ENCODE peak calls at places on chromosomes 5 and 9, in ten cellular contexts. G is choroid plexus epithelial cell, L is ovary, J is BE2C, K is neural crest cell, D is tibial nerve, H is RWPE1, I is GM20000, M is MM.1S, N is omental fat pad. U is an unnamed sample.

GRCh38 chr9:78031826-78032598 is 401 bp upstream of the GNAQ start:
- DNase-seq in G (peak; percentile 97), L (peak; percentile 94), J (peak; percentile 95), K (peak; percentile 85), D (peak; percentile 84), H (peak; percentile 86), I (peak; percentile 57), M (peak; percentile 75), N (peak; percentile 55), U (peak; percentile 89)

GRCh38 chr9:519579-519978 is 304.9 kb downstream of the DOCK8 start:
- DNase-seq in G (no peak), L (no peak), J (no peak), K (no peak), D (no peak), H (no peak), I (no peak), M (no peak), N (no peak), U (no peak)

GRCh38 chr5:83864652-83865051 is 144.0 kb upstream of the HAPLN1 start:
- DNase-seq in G (no peak), L (no peak), J (no peak), K (no peak), D (no peak), H (no peak), I (no peak), M (no peak), N (no peak), U (no peak)

GRCh38 chr5:142749321-142749720 is 20.9 kb upstream of the ARHGAP26 start:
- DNase-seq in G (peak; percentile 76), L (no peak), J (no peak), K (no peak), D (no peak), H (no peak), I (no peak), M (no peak), N (no peak), U (peak; percentile 46)

GRCh38 chr5:55691265-55692105 is 20.6 kb downstream of the SLC38A9 start:
- DNase-seq in G (peak; percentile 75), L (no peak), J (no peak), K (no peak), D (no peak), H (peak; percentile 44), I (peak; percentile 61), M (peak; percentile 52), N (no peak), U (peak; percentile 40)

GRCh38 chr9:109251080-109251775 is 69.6 kb downstream of the EPB41L4B start:
- DNase-seq in G (peak; percentile 74), L (peak; percentile 64), J (no peak), K (no peak), D (no peak), H (peak; percentile 82), I (no peak), M (no peak), N (no peak), U (peak; percentile 27)

GRCh38 chr5:157603333-157604190 is 28.0 kb upstream of the ADAM19 start:
- DNase-seq in G (peak; percentile 88), L (no peak), J (no peak), K (no peak), D (no peak), H (peak; percentile 89), I (no peak), M (no peak), N (no peak), U (peak; percentile 91)

GRCh38 chr9:109506097-109506712 is 8.1 kb upstream of the PTPN3 start:
- DNase-seq in G (peak; percentile 32), L (no peak), J (no peak), K (no peak), D (no peak), H (no peak), I (no peak), M (peak; percentile 19), N (no peak), U (no peak)

GRCh38 chr9:137439158-137439714 is 1.9 kb downstream of the ENTPD8 start:
- DNase-seq in G (no peak), L (peak; percentile 30), J (no peak), K (no peak), D (no peak), H (no peak), I (no peak), M (no peak), N (no peak), U (no peak)

GRCh38 chr5:76249601-76250000 is 153.5 kb upstream of the IQGAP2 start:
- DNase-seq in G (no peak), L (no peak), J (no peak), K (no peak), D (no peak), H (no peak), I (no peak), M (no peak), N (no peak), U (no peak)

GRCh38 chr5:108115673-108116072 is 266.2 kb downstream of the FBXL17 start:
- DNase-seq in G (no peak), L (no peak), J (no peak), K (no peak), D (no peak), H (no peak), I (no peak), M (no peak), N (no peak), U (no peak)

GRCh38 chr5:179732412-179732917 is at the start of gene MAML1:
- DNase-seq in G (peak; percentile 100), L (peak; percentile 100), J (peak; percentile 100), K (peak; percentile 99), D (peak; percentile 100), H (peak; percentile 100), I (peak; percentile 99), M (peak; percentile 100), N (peak; percentile 97), U (peak; percentile 100)

GRCh38 chr5:116395178-116395577 is 179.4 kb downstream of the SEMA6A start:
- DNase-seq in G (no peak), L (no peak), J (no peak), K (no peak), D (no peak), H (no peak), I (no peak), M (no peak), N (no peak), U (no peak)

GRCh38 chr9:126604059-126604685 is 9.6 kb upstream of the LMX1B start:
- DNase-seq in G (no peak), L (no peak), J (no peak), K (no peak), D (no peak), H (no peak), I (no peak), M (no peak), N (no peak), U (no peak)

GRCh38 chr9:126595982-126596381 is 17.7 kb upstream of the LMX1B start:
- DNase-seq in G (no peak), L (no peak), J (no peak), K (no peak), D (no peak), H (no peak), I (no peak), M (no peak), N (no peak), U (no peak)

GRCh38 chr9:126604706-126605105 is 9.0 kb upstream of the LMX1B start:
- DNase-seq in G (no peak), L (no peak), J (no peak), K (no peak), D (no peak), H (no peak), I (no peak), M (no peak), N (no peak), U (no peak)

GRCh38 chr9:126599047-126599650 is 14.6 kb upstream of the LMX1B start:
- DNase-seq in G (no peak), L (no peak), J (no peak), K (no peak), D (no peak), H (no peak), I (no peak), M (no peak), N (no peak), U (no peak)
- TF ChIP-seq CTCF in G (peak; percentile 28), L (no peak), J (peak; percentile 50), K (peak; percentile 52), D (no peak), H (peak; percentile 33), I (no peak), M (peak; percentile 22), N (no peak), U (peak; percentile 58)

DNA sequence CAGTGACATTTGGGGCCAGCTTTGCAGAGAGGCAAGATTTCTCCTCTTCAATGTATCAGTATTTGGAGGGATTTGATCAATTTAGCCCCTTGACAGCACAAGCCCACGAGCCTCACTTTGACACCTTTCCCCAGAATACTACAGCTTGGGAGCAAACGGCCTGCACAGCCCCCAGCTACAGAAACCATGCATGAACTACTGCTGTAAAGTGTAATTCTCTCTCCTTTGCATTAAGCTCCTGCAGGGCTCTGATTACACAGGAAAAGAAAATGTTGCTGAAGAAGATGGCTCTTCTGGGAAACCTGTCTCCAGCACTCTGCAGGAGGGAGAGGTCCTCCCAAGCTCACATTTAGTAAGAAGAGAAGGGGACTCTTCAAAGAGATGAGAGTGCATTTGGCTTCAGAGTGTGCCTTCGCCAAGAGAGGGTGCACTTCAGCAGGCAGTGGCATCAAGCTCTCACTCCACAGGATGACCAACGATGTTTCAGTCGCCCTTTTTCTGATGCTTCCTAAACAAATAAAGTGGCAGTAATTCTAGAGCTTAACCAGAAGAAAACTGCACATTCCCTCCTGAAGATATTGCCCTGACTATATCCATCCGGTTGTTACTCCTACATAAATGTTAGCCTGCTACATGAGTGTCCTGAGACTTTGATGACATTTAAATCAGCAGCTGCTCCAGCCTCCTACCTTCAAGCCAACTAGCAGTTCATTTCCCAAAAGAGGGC is 272.1 kb downstream of the AUH start:
- DNase-seq in G (peak; percentile 81), L (no peak), J (no peak), K (no peak), D (no peak), H (no peak), I (peak; percentile 54), M (peak; percentile 82), N (no peak), U (peak; percentile 49)
- TF ChIP-seq CTCF in G (peak; percentile 75), L (no peak), J (peak; percentile 25), K (no peak), D (peak; percentile 37), H (no peak), I (peak; percentile 53), M (peak; percentile 87), N (no peak), U (peak; percentile 74)

DNA sequence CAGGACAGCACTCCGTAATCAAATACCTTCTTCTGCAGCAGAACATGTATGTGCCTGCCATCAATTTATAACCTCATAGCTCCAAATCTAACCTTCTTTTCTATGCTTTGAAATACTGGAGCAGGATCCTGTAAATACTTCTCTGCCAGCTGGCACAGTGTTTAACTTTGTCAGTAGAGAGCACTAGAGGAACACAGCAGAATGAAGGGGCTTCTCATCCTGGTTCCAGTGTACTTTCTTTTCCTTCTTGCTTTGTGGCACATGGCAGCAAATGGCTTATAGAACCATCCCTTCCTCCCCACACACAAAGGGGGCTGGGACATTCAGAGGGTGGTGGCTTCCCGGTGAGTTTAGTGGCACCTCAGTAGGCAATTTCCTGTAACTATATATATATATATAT is 3.8 kb upstream of the FBXW11 start:
- DNase-seq in G (peak; percentile 68), L (no peak), J (no peak), K (no peak), D (no peak), H (no peak), I (no peak), M (no peak), N (no peak), U (no peak)
- TF ChIP-seq CTCF in G (peak; percentile 54), L (no peak), J (peak; percentile 49), K (no peak), D (no peak), H (no peak), I (no peak), M (no peak), N (no peak), U (no peak)

GRCh38 chr9:93684806-93685553 is 108.6 kb downstream of the PHF2 start:
- DNase-seq in G (peak; percentile 26), L (no peak), J (no peak), K (no peak), D (no peak), H (peak; percentile 45), I (no peak), M (no peak), N (peak; percentile 14), U (no peak)
- TF ChIP-seq CTCF in G (peak; percentile 55), L (no peak), J (peak; percentile 22), K (peak; percentile 46), D (no peak), H (peak; percentile 23), I (no peak), M (no peak), N (no peak), U (peak; percentile 63)

U was measured in HFFc6.